ENCODE peak calls at places on chromosomes 1 and 21, in seven cellular contexts. F is IMR-90, L is KBM-7, I is NCI-H82, N is C1 segment of cervical spinal cord, M is GM23338, S is PC-3. K is an unnamed sample.

GRCh38 chr1:229882621-229883020 is 184.4 kb upstream of the GALNT2 start:
- DNase-seq in F (no peak), L (no peak), I (no peak), N (no peak), M (no peak), S (no peak), K (no peak)

GRCh38 chr1:87598429-87598828 is 269.7 kb downstream of the LMO4 start:
- DNase-seq in F (no peak), L (peak; percentile 8), I (peak; percentile 43), N (no peak), M (peak; percentile 80), S (peak; percentile 13), K (no peak)

GRCh38 chr1:157080714-157081113 is 18.9 kb downstream of the ETV3L start:
- DNase-seq in F (no peak), L (no peak), I (no peak), N (no peak), M (no peak), S (no peak), K (no peak)

GRCh38 chr1:31183927-31184554 is 55.6 kb downstream of the NKAIN1 start:
- DNase-seq in F (peak; percentile 33), L (peak; percentile 63), I (peak; percentile 87), N (no peak), M (peak; percentile 90), S (peak; percentile 66), K (peak; percentile 71)

GRCh38 chr21:43739648-43740435 is 20.9 kb downstream of the PDXK start:
- DNase-seq in F (no peak), L (no peak), I (peak; percentile 24), N (no peak), M (no peak), S (no peak), K (no peak)

GRCh38 chr1:3795453-3796214 is 664 bp downstream of the LRRC47 start:
- DNase-seq in F (no peak), L (no peak), I (no peak), N (no peak), M (no peak), S (no peak), K (no peak)

GRCh38 chr1:94115900-94116436 is 5.0 kb downstream of the ABCA4 start:
- DNase-seq in F (peak; percentile 17), L (no peak), I (no peak), N (no peak), M (no peak), S (no peak), K (peak; percentile 77)

GRCh38 chr1:232454487-232454886 is 175.4 kb downstream of the SIPA1L2 start:
- DNase-seq in F (no peak), L (no peak), I (no peak), N (no peak), M (peak; percentile 73), S (no peak), K (no peak)

GRCh38 chr1:153626929-153627796 is at the start of gene S100A13:
- DNase-seq in F (peak; percentile 96), L (peak; percentile 91), I (peak; percentile 95), N (peak; percentile 68), M (peak; percentile 99), S (peak; percentile 97), K (peak; percentile 94)

GRCh38 chr1:214476229-214476957 is 75.0 kb downstream of the PTPN14 start:
- DNase-seq in F (no peak), L (no peak), I (no peak), N (no peak), M (no peak), S (peak; percentile 78), K (no peak)

GRCh38 chr1:168386949-168387586 is 106.4 kb downstream of the TBX19 start:
- DNase-seq in F (no peak), L (no peak), I (no peak), N (no peak), M (peak; percentile 81), S (peak; percentile 59), K (peak; percentile 14)

K was measured in adipocyte.